ENCODE peak calls at places on chromosomes 5 and 9, in seven cellular contexts. J is astrocyte of the spinal cord; R is substantia nigra; G is NCI-H510A; U is activated CD4-positive, alpha-beta T cell treated with anti-CD3 and anti-CD28 coated beads for 48 hours; X is activated naive CD4-positive, alpha-beta T cell treated with anti-CD3 and anti-CD28 coated beads, Interleukin-2, amount 10 ng/mL, durations not matched to agents 7 days and 5 days; K is NCI-H748 treated with DMSO at 0.1 percent for 48 hours. Q is an unnamed sample.

GRCh38 chr9:13295556-13295955 is 16.1 kb upstream of the MPDZ start:
- DNase-seq in U (no peak), G (no peak), X (no peak), K (no peak), R (no peak), J (no peak), Q (no peak)

GRCh38 chr5:113081091-113081490 is 104.5 kb downstream of the DCP2 start:
- DNase-seq in G (no peak), X (no peak), R (no peak), U (no peak), J (no peak), K (no peak), Q (no peak)

GRCh38 chr5:172148381-172148780 is 39.6 kb downstream of the STK10 start:
- DNase-seq in G (no peak), U (no peak), J (no peak), K (no peak), X (no peak), R (no peak), Q (no peak)

GRCh38 chr9:70043285-70043684 is 363 bp upstream of the MAMDC2 start:
- DNase-seq in K (no peak), X (no peak), G (no peak), R (no peak), U (no peak), J (no peak), Q (no peak)

GRCh38 chr9:111743275-111743674 is 51.5 kb downstream of the SHOC1 start:
- DNase-seq in X (no peak), K (no peak), U (peak), G (no peak), J (peak), R (no peak), Q (peak)

GRCh38 chr5:65102826-65103673 is 334.3 kb downstream of the CWC27 start:
- DNase-seq in J (peak), U (peak), R (peak), X (peak), G (peak), K (peak), Q (no peak)

GRCh38 chr5:10599828-10600227 is 36.0 kb downstream of the ANKRD33B start:
- DNase-seq in G (no peak), J (peak), U (no peak), X (no peak), R (no peak), K (no peak), Q (no peak)

GRCh38 chr5:179344301-179345178 is 721 bp downstream of the ADAMTS2 start:
- DNase-seq in J (no peak), K (no peak), R (no peak), G (no peak), X (no peak), U (no peak), Q (no peak)

GRCh38 chr5:75368391-75368790 is 31.4 kb downstream of the HMGCR start:
- DNase-seq in J (peak), G (no peak), U (no peak), X (no peak), K (no peak), R (no peak), Q (no peak)

GRCh38 chr9:129964901-129965734 is 77.9 kb downstream of the FNBP1 start:
- DNase-seq in G (no peak), X (no peak), U (no peak), K (no peak), R (no peak), J (peak), Q (peak)

GRCh38 chr9:77927265-77927664 is 104.3 kb downstream of the GNAQ start:
- DNase-seq in J (peak), U (no peak), G (no peak), R (no peak), K (no peak), X (no peak), Q (no peak)

GRCh38 chr9:108081112-108081511 is 591.5 kb upstream of the KLF4 start:
- DNase-seq in X (no peak), J (no peak), G (no peak), R (no peak), U (no peak), K (no peak), Q (no peak)

GRCh38 chr9:133619791-133620190 is 10.6 kb upstream of the FAM163B start:
- DNase-seq in R (no peak), J (no peak), G (no peak), U (peak), K (no peak), X (peak), Q (no peak)

GRCh38 chr5:140240987-140241706 is 61.8 kb downstream of the PFDN1 start:
- DNase-seq in K (no peak), X (no peak), J (peak), R (peak), G (peak), U (no peak), Q (peak)

GRCh38 chr9:28287413-28287812 is 714.1 kb upstream of the C9orf72 start:
- DNase-seq in X (no peak), K (no peak), R (no peak), J (no peak), U (no peak), G (no peak), Q (no peak)

GRCh38 chr9:35910613-35911488 is 1.6 kb downstream of the SPAAR start:
- DNase-seq in U (peak), J (peak), R (no peak), G (no peak), K (peak), X (peak), Q (no peak)

GRCh38 chr5:24167791-24168190 is 477.0 kb downstream of the CDH10 start:
- DNase-seq in X (no peak), G (no peak), R (no peak), U (no peak), J (no peak), K (no peak), Q (no peak)

GRCh38 chr5:176458904-176459561 is 10.8 kb downstream of the FAF2 start:
- DNase-seq in X (no peak), R (no peak), U (no peak), G (no peak), J (no peak), K (no peak), Q (no peak)

GRCh38 chr9:15142903-15143534 is 164.0 kb downstream of the TTC39B start:
- DNase-seq in X (no peak), R (no peak), U (peak), K (peak), G (no peak), J (peak), Q (no peak)

GRCh38 chr5:74250304-74251102 is 390.0 kb downstream of the ENC1 start:
- DNase-seq in U (no peak), J (no peak), K (no peak), R (no peak), X (no peak), G (no peak), Q (no peak)

GRCh38 chr9:127711831-127712274 is 3.6 kb downstream of the PTRH1 start:
- DNase-seq in G (peak), U (no peak), J (no peak), R (no peak), K (no peak), X (no peak), Q (no peak)

GRCh38 chr5:72108200-72109050 is 1.1 kb downstream of the MAP1B start:
- DNase-seq in J (peak), R (peak), K (peak), X (no peak), U (peak), G (peak), Q (no peak)

GRCh38 chr9:114652776-114653555 is 4.6 kb downstream of the TEX53 start:
- DNase-seq in X (no peak), J (no peak), R (no peak), G (no peak), U (no peak), K (no peak), Q (peak)

GRCh38 chr5:107195996-107196395 is 474.7 kb downstream of the EFNA5 start:
- DNase-seq in X (no peak), K (no peak), R (no peak), U (no peak), G (no peak), J (no peak), Q (no peak)

GRCh38 chr5:5665225-5666075 is 243.0 kb downstream of the ICE1 start:
- DNase-seq in K (no peak), G (no peak), J (peak), X (no peak), U (no peak), R (no peak), Q (no peak)

GRCh38 chr9:6441269-6441668 is 28.3 kb downstream of the UHRF2 start:
- DNase-seq in G (no peak), R (no peak), J (no peak), U (no peak), K (no peak), X (no peak), Q (no peak)

GRCh38 chr5:40223884-40224402 is 455.8 kb upstream of the PTGER4 start:
- DNase-seq in R (no peak), K (no peak), G (no peak), X (no peak), U (peak), J (peak), Q (peak)

GRCh38 chr5:491119-491855 is 33.0 kb downstream of the SLC9A3 start:
- DNase-seq in G (no peak), J (no peak), R (no peak), U (no peak), K (no peak), X (no peak), Q (no peak)

GRCh38 chr5:153756540-153756939 is 266.1 kb downstream of the GRIA1 start:
- DNase-seq in X (no peak), R (no peak), G (no peak), J (peak), U (no peak), K (no peak), Q (no peak)

GRCh38 chr9:123929177-123929869 is 603 bp downstream of the DENND1A start:
- DNase-seq in U (peak), G (no peak), R (peak), X (peak), J (no peak), K (no peak), Q (no peak)

GRCh38 chr9:70049672-70050271 is 6.1 kb downstream of the MAMDC2 start:
- DNase-seq in R (no peak), J (no peak), G (no peak), U (no peak), K (no peak), X (no peak), Q (no peak)

GRCh38 chr5:68465133-68465532 is 249.6 kb downstream of the PIK3R1 start:
- DNase-seq in G (no peak), K (no peak), U (peak), R (no peak), X (peak), J (no peak), Q (no peak)

GRCh38 chr9:37381094-37381741 is 41.3 kb upstream of the GRHPR start:
- DNase-seq in U (no peak), K (no peak), X (no peak), R (no peak), J (no peak), G (no peak), Q (no peak)